ENCODE peak calls at places on chromosomes 13 and 19, in six cellular contexts. N is heart right ventricle; B is substantia nigra; H is progenitor cell of endocrine pancreas; D is stimulated activated CD4-positive, alpha-beta T cell treated with anti-CD3 and anti-CD28 coated beads, Interleukin-4, amount 100 ng/mL, for 1 hour; K is H1. V is an unnamed sample.

GRCh38 chr19:56973713-56974553 is 133.4 kb upstream of the PEG3 start:
- DNase-seq in H (no peak), D (no peak), K (no peak), B (no peak), N (no peak), V (no peak)

GRCh38 chr13:78772933-78773332 is 114.0 kb upstream of the OBI1 start:
- DNase-seq in B (no peak), H (no peak), D (no peak), N (no peak), K (no peak), V (no peak)

GRCh38 chr13:98370261-98370660 is 193.2 kb upstream of the RNF113B start:
- DNase-seq in B (no peak), D (no peak), N (no peak), H (no peak), K (peak), V (no peak)

GRCh38 chr13:37409756-37410155 is 188.8 kb downstream of the POSTN start:
- DNase-seq in D (no peak), B (no peak), H (no peak), K (no peak), N (no peak), V (no peak)

GRCh38 chr13:109833940-109834339 is 47.6 kb upstream of the IRS2 start:
- DNase-seq in B (no peak), K (no peak), N (no peak), D (no peak), H (no peak), V (no peak)

GRCh38 chr13:44140146-44140545 is 233.5 kb upstream of the SERP2 start:
- DNase-seq in H (no peak), D (no peak), B (no peak), K (peak), N (no peak), V (no peak)

GRCh38 chr13:33494596-33495214 is 209.2 kb upstream of the STARD13 start:
- DNase-seq in D (no peak), N (no peak), B (no peak), K (no peak), H (no peak), V (peak)

GRCh38 chr13:25468330-25469178 is 96.8 kb downstream of the ATP8A2 start:
- DNase-seq in N (no peak), H (peak), D (no peak), K (peak), B (no peak), V (no peak)

GRCh38 chr19:53183146-53183545 is 10.0 kb downstream of the ZNF665 start:
- DNase-seq in D (no peak), B (no peak), H (no peak), N (no peak), K (no peak), V (no peak)

GRCh38 chr19:48303367-48303766 is 22.0 kb upstream of the EMP3 start:
- DNase-seq in N (no peak), H (no peak), D (no peak), B (no peak), K (no peak), V (no peak)

GRCh38 chr13:46100191-46100877 is 4.5 kb downstream of the CPB2 start:
- DNase-seq in K (no peak), H (no peak), D (no peak), N (no peak), B (no peak), V (no peak)

GRCh38 chr19:54179921-54180452 is 7.0 kb upstream of the TMC4 start:
- DNase-seq in N (no peak), K (peak), D (no peak), B (peak), H (peak), V (peak)

GRCh38 chr13:20616059-20616797 is 49.3 kb downstream of the IFT88 start:
- DNase-seq in H (no peak), B (no peak), D (no peak), N (no peak), K (no peak), V (peak)

GRCh38 chr13:85383291-85383690 is 415.9 kb downstream of the SLITRK6 start:
- DNase-seq in H (no peak), B (no peak), K (no peak), N (no peak), D (no peak), V (no peak)

GRCh38 chr19:5828661-5829566 is 10.6 kb downstream of the FUT6 start:
- DNase-seq in K (peak), H (peak), D (peak), N (peak), B (no peak), V (no peak)